ENCODE peak calls at places on chromosomes 11 and 22, in five cellular contexts. W is WERI-Rb-1, S is prostate gland, B is colonic mucosa, M is NT2/D1. D is an unnamed sample.

GRCh38 chr11:128988224-128988970 is 45.7 kb upstream of the TP53AIP1 start:
- DNase-seq in W (no peak), S (no peak), B (no peak), M (no peak), D (no peak)

GRCh38 chr11:63670738-63671321 is 346 bp downstream of the ATL3 start:
- DNase-seq in W (no peak), S (peak; percentile 54), B (peak; percentile 78), M (no peak), D (peak; percentile 74)

GRCh38 chr11:7524831-7525230 is 11.0 kb downstream of the PPFIBP2 start:
- DNase-seq in W (no peak), S (no peak), B (no peak), M (no peak), D (no peak)

GRCh38 chr11:36446135-36446534 is 63.9 kb downstream of the TRAF6 start:
- DNase-seq in W (no peak), S (no peak), B (no peak), M (no peak), D (no peak)

GRCh38 chr11:126339866-126340434 is 15.5 kb upstream of the ST3GAL4 start:
- DNase-seq in W (no peak), S (no peak), B (no peak), M (no peak), D (no peak)

GRCh38 chr22:38260760-38261477 is 11.9 kb downstream of the TMEM184B start:
- DNase-seq in W (peak; percentile 44), S (no peak), B (no peak), M (no peak), D (no peak)

GRCh38 chr11:43648888-43649287 is 31.6 kb upstream of the HSD17B12 start:
- DNase-seq in W (no peak), S (no peak), B (no peak), M (no peak), D (no peak)

GRCh38 chr22:29621761-29622526 is 18.5 kb downstream of the NF2 start:
- DNase-seq in W (no peak), S (no peak), B (no peak), M (no peak), D (no peak)

GRCh38 chr22:45036154-45036553 is 26.3 kb upstream of the PHF21B start:
- DNase-seq in W (no peak), S (no peak), B (no peak), M (no peak), D (no peak)

GRCh38 chr22:42683599-42684283 is 34.5 kb upstream of the CYB5R3 start:
- DNase-seq in W (no peak), S (no peak), B (no peak), M (no peak), D (no peak)

GRCh38 chr11:83827940-83828554 is 541.9 kb upstream of the CCDC90B start:
- DNase-seq in W (peak; percentile 16), S (no peak), B (no peak), M (peak; percentile 44), D (no peak)

DNA sequence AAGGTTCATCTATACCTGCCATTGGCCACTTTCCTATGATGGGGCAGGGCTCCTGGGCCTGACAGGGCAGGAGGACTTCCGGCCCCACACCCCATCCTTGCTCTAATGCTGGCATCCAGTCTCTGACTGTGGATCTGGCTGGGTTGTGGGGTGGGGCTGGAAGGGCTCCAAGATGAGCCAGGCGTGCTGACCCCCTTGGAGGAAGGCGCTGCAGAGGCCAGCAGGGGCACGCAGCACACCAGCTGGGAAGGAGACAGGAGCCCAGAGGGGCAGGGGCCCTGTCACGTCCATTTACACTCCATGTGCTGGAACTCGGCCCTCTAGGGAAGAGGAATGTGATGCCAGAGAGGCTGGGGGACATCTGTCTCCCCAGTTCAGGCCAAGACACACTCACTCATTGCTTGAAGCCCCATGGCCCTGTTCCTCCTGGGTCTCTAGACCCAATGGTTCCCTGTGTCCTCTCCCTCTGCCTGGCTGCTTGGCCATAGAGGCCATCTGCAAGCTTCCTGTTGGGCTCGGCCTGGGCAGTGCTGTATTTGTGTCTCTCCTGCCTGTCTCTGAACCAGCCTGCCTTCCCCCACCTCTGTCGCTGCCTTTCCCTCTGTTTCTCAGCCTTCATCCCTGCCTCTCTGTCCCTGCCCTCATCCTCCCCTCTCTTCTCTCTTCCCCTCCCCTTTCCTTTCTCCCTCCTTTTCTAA is 67.5 kb upstream of the NECTIN1 start:
- DNase-seq in W (no peak), S (no peak), B (no peak), M (no peak), D (no peak)
- H3K4me3 ChIP-seq in W (no peak overlapping the region), S (no peak overlapping the region), B (no peak overlapping the region), M (no peak overlapping the region), D (no peak overlapping the region)

GRCh38 chr11:55571828-55572227 is at the start of gene OR4C16:
- DNase-seq in W (no peak), S (no peak), B (no peak), M (no peak), D (no peak)
- H3K9me3 ChIP-seq in W (no peaks in the 10 kb centered on the region), S (no peaks in the 10 kb centered on the region), B (no peaks in the 10 kb centered on the region), M (peaks cover 33% of the 10 kb centered on the region), D (no peaks in the 10 kb centered on the region)

GRCh38 chr11:12413141-12414055 is 36.0 kb downstream of the PARVA start:
- DNase-seq in W (no peak), S (no peak), B (no peak), M (no peak), D (no peak)
- H3K4me3 ChIP-seq in W (no peak overlapping the region), S (no peak overlapping the region), B (no peak overlapping the region), M (no peak overlapping the region), D (no peak overlapping the region)

DNA sequence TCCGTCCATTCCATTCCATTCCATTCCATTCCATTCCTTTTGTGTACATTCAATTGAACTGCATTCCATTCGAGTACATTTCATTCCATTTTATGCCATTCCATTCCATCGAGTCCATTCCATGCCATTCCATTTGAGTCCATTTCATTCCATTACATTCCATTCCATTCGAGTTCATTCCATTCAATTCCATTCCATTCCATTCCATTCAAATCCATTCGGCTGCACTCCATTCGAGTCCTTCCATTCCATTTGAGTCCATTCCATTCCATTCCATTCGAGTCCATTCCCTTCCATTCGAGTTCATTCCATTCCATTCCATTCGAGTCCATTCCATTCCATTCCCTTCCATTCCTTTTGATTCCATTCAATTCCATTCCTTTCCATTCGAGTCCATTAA is 4800.6 kb upstream of the OR11H1 start:
- DNase-seq in W (no peak), S (no peak), B (no peak), M (no peak), D (no peak)
- H3K9me3 ChIP-seq in W (peaks cover 6% of the 10 kb centered on the region), S (no peaks in the 10 kb centered on the region), B (peaks cover 6% of the 10 kb centered on the region), M (peaks cover 81% of the 10 kb centered on the region), D (no peaks in the 10 kb centered on the region)

GRCh38 chr22:24145446-24146189 is 35.7 kb upstream of the SUSD2 start:
- DNase-seq in W (no peak), S (no peak), B (no peak), M (no peak), D (no peak)
- H3K4me3 ChIP-seq in W (no peak overlapping the region), S (no peak overlapping the region), B (no peak overlapping the region), M (no peak overlapping the region), D (no peak overlapping the region)

GRCh38 chr11:55726715-55727324 is 46.4 kb upstream of the OR5D13 start:
- DNase-seq in W (peak; percentile 13), S (no peak), B (no peak), M (peak; percentile 33), D (no peak)
- H3K9me3 ChIP-seq in W (no peaks in the 10 kb centered on the region), S (no peaks in the 10 kb centered on the region), B (no peaks in the 10 kb centered on the region), M (no peaks in the 10 kb centered on the region), D (no peaks in the 10 kb centered on the region)

D was measured in right lobe of liver.